ENCODE peak calls at places on chromosome 13, in four cellular contexts. C is Peyer's patch, H is transverse colon, N is breast epithelium. D is an unnamed sample. For H3K4me1, the result is how much of the 10 kb centered on the place peaks cover.

GRCh38 chr13:110305949-110306339 is 1.0 kb downstream of the COL4A1 start:
- DNase-seq in C (no peak), H (no peak), N (no peak), D (no peak)

GRCh38 chr13:93655132-93655531 is 428.5 kb downstream of the GPC6 start:
- DNase-seq in C (no peak), N (no peak), H (no peak), D (no peak)

GRCh38 chr13:86006317-86006716 is 207.1 kb upstream of the SLITRK6 start:
- DNase-seq in H (no peak), N (no peak), C (no peak), D (no peak)

GRCh38 chr13:99093997-99094396 is 106.7 kb upstream of the UBAC2 start:
- DNase-seq in H (no peak), C (no peak), N (no peak), D (no peak)

GRCh38 chr13:99979453-99980200 is 2.0 kb upstream of the ZIC2 start:
- DNase-seq in H (no peak), C (no peak), N (no peak), D (no peak)

GRCh38 chr13:100341327-100341726 is 247.3 kb downstream of the GGACT start:
- DNase-seq in H (no peak), N (no peak), C (no peak), D (no peak)

GRCh38 chr13:40149611-40150283 is 494.3 kb downstream of the COG6 start:
- DNase-seq in N (no peak), C (no peak), H (no peak), D (no peak)

GRCh38 chr13:74289130-74289529 is 154.9 kb upstream of the KLF12 start:
- DNase-seq in H (no peak), C (no peak), N (no peak), D (no peak)

GRCh38 chr13:33153421-33154381 is 131.9 kb downstream of the STARD13 start:
- DNase-seq in N (no peak), C (no peak), H (peak), D (no peak)

DNA sequence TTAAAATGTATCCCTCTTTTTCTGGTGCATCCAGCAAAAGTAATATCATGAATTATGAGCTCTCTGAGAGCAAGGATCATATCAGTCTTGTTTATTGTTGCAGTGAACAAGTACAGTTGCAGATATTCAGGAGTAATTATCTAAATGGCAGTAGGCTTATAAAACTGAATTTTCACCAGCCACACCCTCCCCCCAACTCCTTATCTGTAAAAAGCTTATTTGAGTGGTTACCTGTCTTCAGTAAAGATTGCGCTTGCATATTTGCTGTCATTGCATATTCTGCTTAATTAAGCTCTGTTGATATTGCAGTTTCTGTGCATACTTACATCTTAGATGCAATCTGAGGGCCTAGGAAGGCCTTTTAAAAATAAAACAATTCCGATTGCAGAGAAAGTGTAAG is 87.3 kb downstream of the DNAJC15 start:
- DNase-seq in N (no peak), C (no peak), H (no peak), D (no peak)
- H3K4me3 ChIP-seq in N (no peak), C (no peak), H (no peak), D (no peak)

DNA sequence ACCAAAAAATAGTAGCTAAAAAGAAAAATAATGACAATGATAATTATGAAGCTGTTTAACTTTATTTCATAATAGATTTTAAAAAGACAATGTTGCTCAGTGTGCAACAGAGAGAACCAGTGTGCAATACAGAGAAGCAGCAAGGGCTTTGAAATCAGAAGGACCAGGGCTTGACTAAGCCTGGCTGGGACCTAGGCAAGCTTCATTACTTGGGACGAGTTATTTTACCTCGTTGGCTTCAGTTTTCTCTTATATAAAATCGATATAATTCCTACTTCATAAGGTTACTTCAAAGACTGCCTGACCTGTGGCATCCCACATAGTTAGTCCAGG is 56.9 kb downstream of the MBNL2 start:
- DNase-seq in C (no peak), H (no peak), N (no peak), D (no peak)
- H3K4me1 ChIP-seq in C (under half), H (half or more), N (under half), D (under half)

GRCh38 chr13:72986197-72986596 is 72.6 kb upstream of the KLF5 start:
- DNase-seq in H (no peak), N (no peak), C (no peak), D (no peak)

GRCh38 chr13:72985610-72986009 is 73.2 kb upstream of the KLF5 start:
- DNase-seq in N (no peak), H (no peak), C (no peak), D (no peak)

GRCh38 chr13:72983085-72983768 is 75.6 kb upstream of the KLF5 start:
- DNase-seq in N (no peak), H (peak), C (no peak), D (no peak)
- H3K27ac ChIP-seq in N (peak), H (peak), C (peak), D (no peak)

DNA sequence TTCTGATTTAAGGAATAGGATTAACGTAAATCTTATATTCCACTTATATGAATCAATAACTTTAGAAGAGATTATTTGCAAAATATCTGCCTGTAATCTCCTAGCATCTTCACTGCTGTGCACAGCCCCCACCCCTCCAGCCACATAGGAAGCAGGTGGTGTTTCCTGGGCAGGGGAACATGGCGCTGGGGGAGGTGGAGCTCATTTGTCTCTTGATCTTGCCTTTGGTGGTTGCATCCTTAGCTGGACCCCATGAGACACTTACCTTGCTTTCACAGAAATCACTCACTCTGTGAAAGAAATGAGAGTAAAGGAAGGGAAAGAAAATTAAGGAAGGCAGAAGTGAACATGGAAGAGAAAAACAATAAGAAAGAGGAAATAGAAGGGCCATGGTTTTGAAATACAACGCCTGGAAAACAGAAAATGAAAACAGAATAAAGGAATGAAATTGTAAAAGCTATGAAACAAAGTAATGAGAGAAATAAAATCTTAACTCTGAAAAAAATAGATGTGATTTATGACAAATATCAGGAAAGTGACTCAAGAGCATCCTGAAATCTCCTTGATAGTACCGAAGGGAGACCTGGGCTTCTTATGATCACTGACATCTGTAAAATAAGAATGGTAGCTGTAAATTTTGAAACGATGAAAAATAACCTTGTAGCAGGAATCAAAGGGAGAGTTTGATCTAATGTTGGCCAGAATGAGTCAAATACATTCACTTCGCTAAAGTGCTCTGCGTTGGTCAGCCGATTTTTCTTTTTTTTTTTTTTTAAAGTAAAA is 17.2 kb upstream of the RNASEH2B start:
- DNase-seq in H (peak), N (no peak), C (peak), D (peak)
- H3K4me3 ChIP-seq in H (no peak), N (no peak), C (no peak), D (peak)

DNA sequence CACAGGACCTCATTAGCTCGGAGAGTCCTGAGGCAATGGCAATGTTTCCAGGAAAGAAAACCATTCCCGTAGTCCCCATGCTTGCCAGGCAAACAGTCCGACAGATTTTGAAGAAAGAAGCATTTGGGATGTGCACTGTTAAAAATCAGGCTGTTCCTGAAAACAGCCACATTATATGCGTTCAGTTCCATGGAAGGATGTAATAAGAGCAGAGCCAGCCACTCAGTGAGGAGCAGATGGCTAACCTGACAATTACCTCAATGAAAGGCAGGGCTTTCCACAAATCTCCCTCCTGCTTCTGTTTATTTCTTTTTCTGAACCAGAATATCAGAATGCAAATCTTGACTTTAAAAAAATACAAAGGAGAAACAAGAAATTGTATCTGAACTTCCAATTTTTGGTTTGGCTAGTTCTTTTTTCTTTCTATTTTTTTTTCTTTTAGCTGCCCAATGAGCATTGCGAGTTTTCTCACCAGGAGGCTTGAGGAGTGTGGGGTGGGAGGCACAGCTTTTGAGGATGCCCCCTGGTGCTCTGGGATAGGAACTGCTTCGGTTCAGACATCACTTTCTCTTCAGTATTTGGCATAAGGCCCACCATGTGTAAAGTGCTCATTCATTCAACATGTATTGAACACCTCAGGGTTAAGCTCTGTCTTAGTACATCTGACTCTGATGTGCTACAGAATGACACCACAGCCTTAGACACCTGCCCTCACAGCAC is 124.2 kb downstream of the TBC1D4 start:
- DNase-seq in C (no peak), N (no peak), H (no peak), D (peak)
- H3K4me1 ChIP-seq in C (under half), N (under half), H (under half), D (under half)

GRCh38 chr13:50334092-50334778 is 319.0 kb downstream of the KCNRG start:
- DNase-seq in C (no peak), N (no peak), H (no peak), D (no peak)
- H3K27ac ChIP-seq in C (no peak), N (no peak), H (no peak), D (no peak)

GRCh38 chr13:47008318-47008717 is 111.5 kb upstream of the HTR2A start:
- DNase-seq in N (no peak), H (no peak), C (no peak), D (no peak)

GRCh38 chr13:47000166-47000565 is 103.3 kb upstream of the HTR2A start:
- DNase-seq in N (no peak), H (no peak), C (no peak), D (no peak)

GRCh38 chr13:47004022-47004421 is 107.2 kb upstream of the HTR2A start:
- DNase-seq in N (no peak), H (no peak), C (no peak), D (no peak)

GRCh38 chr13:47004552-47004951 is 107.7 kb upstream of the HTR2A start:
- DNase-seq in C (no peak), H (no peak), N (no peak), D (no peak)

DNA sequence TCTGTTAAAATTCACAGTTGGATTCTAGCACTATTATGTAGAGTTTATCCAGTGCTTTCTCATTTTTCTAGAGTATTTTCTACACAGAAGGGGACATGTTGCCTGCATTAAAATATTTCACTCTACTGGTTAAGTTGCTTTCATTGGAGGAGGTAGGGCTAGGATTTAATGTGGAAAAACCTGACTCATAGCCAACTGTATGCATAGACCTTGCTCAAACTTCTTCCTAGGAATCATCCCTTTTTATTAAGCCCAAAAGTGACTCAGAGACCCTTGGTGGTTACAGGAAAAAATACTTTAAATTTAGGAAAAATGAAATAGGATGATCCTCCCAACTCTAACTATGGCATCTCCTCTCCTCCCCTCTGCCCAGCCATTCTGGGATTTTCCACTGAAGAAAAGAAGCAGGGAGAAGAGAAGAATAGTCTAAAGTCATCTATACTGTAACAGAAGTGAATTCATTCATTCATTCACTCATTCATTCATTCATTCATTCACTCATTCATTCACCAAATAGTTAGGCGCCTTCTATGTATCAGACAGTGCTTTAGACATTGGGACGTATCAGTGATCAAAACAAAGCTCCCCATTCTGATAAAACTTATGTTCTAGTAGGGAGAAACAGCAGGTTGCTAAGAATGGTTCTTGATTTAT is 109.0 kb upstream of the HTR2A start:
- DNase-seq in N (no peak), H (no peak), C (no peak), D (no peak)
- H3K4me3 ChIP-seq in N (no peak), H (no peak), C (no peak), D (no peak)

GRCh38 chr13:114022309-114022669 is 48.4 kb upstream of the C13orf46 start:
- DNase-seq in N (no peak), H (no peak), C (no peak), D (no peak)

GRCh38 chr13:114020750-114021463 is 47.0 kb upstream of the C13orf46 start:
- DNase-seq in C (peak), H (peak), N (no peak), D (no peak)

GRCh38 chr13:114023716-114024602 is 50.1 kb upstream of the C13orf46 start:
- DNase-seq in N (no peak), H (no peak), C (no peak), D (no peak)

GRCh38 chr13:114022876-114023275 is 49.0 kb upstream of the C13orf46 start:
- DNase-seq in H (no peak), N (no peak), C (no peak), D (no peak)

GRCh38 chr13:114021464-114022308 is 47.8 kb upstream of the C13orf46 start:
- DNase-seq in H (no peak), C (no peak), N (no peak), D (no peak)
- H3K4me1 ChIP-seq in H (under half), C (under half), N (under half), D (under half)

D was measured in CD4-positive, CD25-positive, alpha-beta regulatory T cell.